ENCODE peak calls at places on chromosomes 13 and 19, in six cellular contexts. One of them, this sample, is unnamed.

GRCh38 chr19:16076154-16076957 is at the start of gene TPM4:
- DNase-seq in lung microvascular endothelial cell: peak
- DNase-seq in AML-193: peak
- DNase-seq in GM12865: peak
- DNase-seq in HCT116: peak
- DNase-seq in NCI-H510A treated with DMSO at 0.1 percent for 48 hours: peak
- DNase-seq in this sample: peak

GRCh38 chr13:42049454-42049780 is 969 bp downstream of the DGKH start:
- DNase-seq in lung microvascular endothelial cell: no peak
- DNase-seq in AML-193: no peak
- DNase-seq in GM12865: no peak
- DNase-seq in HCT116: no peak
- DNase-seq in NCI-H510A treated with DMSO at 0.1 percent for 48 hours: no peak
- DNase-seq in this sample: peak

GRCh38 chr13:108346376-108346775 is 76.9 kb downstream of the TNFSF13B start:
- DNase-seq in lung microvascular endothelial cell: no peak
- DNase-seq in AML-193: no peak
- DNase-seq in GM12865: no peak
- DNase-seq in HCT116: no peak
- DNase-seq in NCI-H510A treated with DMSO at 0.1 percent for 48 hours: peak
- DNase-seq in this sample: peak

GRCh38 chr19:11657307-11657706 is 60.0 kb downstream of the ZNF627 start:
- DNase-seq in lung microvascular endothelial cell: no peak
- DNase-seq in AML-193: no peak
- DNase-seq in GM12865: no peak
- DNase-seq in HCT116: no peak
- DNase-seq in NCI-H510A treated with DMSO at 0.1 percent for 48 hours: no peak
- DNase-seq in this sample: peak

GRCh38 chr19:22335716-22336115 is 49.5 kb downstream of the ZNF729 start:
- DNase-seq in lung microvascular endothelial cell: no peak
- DNase-seq in AML-193: no peak
- DNase-seq in GM12865: no peak
- DNase-seq in HCT116: no peak
- DNase-seq in NCI-H510A treated with DMSO at 0.1 percent for 48 hours: no peak
- DNase-seq in this sample: no peak

GRCh38 chr13:23715092-23715761 is 145.0 kb downstream of the TNFRSF19 start:
- DNase-seq in lung microvascular endothelial cell: no peak
- DNase-seq in AML-193: no peak
- DNase-seq in GM12865: no peak
- DNase-seq in HCT116: no peak
- DNase-seq in NCI-H510A treated with DMSO at 0.1 percent for 48 hours: no peak
- DNase-seq in this sample: peak

GRCh38 chr19:32166238-32166637 is 179.2 kb upstream of the ZNF507 start:
- DNase-seq in lung microvascular endothelial cell: no peak
- DNase-seq in AML-193: no peak
- DNase-seq in GM12865: no peak
- DNase-seq in HCT116: no peak
- DNase-seq in NCI-H510A treated with DMSO at 0.1 percent for 48 hours: no peak
- DNase-seq in this sample: no peak

GRCh38 chr19:8663920-8664670 is 33.7 kb downstream of the NFILZ start:
- DNase-seq in lung microvascular endothelial cell: no peak
- DNase-seq in AML-193: no peak
- DNase-seq in GM12865: peak
- DNase-seq in HCT116: no peak
- DNase-seq in NCI-H510A treated with DMSO at 0.1 percent for 48 hours: no peak
- DNase-seq in this sample: no peak

GRCh38 chr19:19459707-19460251 is 54.3 kb downstream of the GATAD2A start:
- DNase-seq in lung microvascular endothelial cell: peak
- DNase-seq in AML-193: peak
- DNase-seq in GM12865: peak
- DNase-seq in HCT116: no peak
- DNase-seq in NCI-H510A treated with DMSO at 0.1 percent for 48 hours: no peak
- DNase-seq in this sample: peak

GRCh38 chr19:3506384-3507340 is 551 bp downstream of the FZR1 start:
- DNase-seq in lung microvascular endothelial cell: peak
- DNase-seq in AML-193: no peak
- DNase-seq in GM12865: peak
- DNase-seq in HCT116: no peak
- DNase-seq in NCI-H510A treated with DMSO at 0.1 percent for 48 hours: no peak
- DNase-seq in this sample: no peak

GRCh38 chr13:103066079-103066880 is at the start of gene SLC10A2:
- DNase-seq in lung microvascular endothelial cell: no peak
- DNase-seq in AML-193: no peak
- DNase-seq in GM12865: no peak
- DNase-seq in HCT116: no peak
- DNase-seq in NCI-H510A treated with DMSO at 0.1 percent for 48 hours: no peak
- DNase-seq in this sample: no peak

GRCh38 chr19:40601061-40601973 is at the start of gene LTBP4:
- DNase-seq in lung microvascular endothelial cell: peak
- DNase-seq in AML-193: no peak
- DNase-seq in GM12865: no peak
- DNase-seq in HCT116: no peak
- DNase-seq in NCI-H510A treated with DMSO at 0.1 percent for 48 hours: no peak
- DNase-seq in this sample: no peak

GRCh38 chr13:96020941-96021340 is 32.3 kb downstream of the UGGT2 start:
- DNase-seq in lung microvascular endothelial cell: no peak
- DNase-seq in AML-193: no peak
- DNase-seq in GM12865: no peak
- DNase-seq in HCT116: no peak
- DNase-seq in NCI-H510A treated with DMSO at 0.1 percent for 48 hours: no peak
- DNase-seq in this sample: no peak

GRCh38 chr19:14517446-14517839 is 754 bp downstream of the DNAJB1 start:
- DNase-seq in lung microvascular endothelial cell: peak
- DNase-seq in AML-193: no peak
- DNase-seq in GM12865: no peak
- DNase-seq in HCT116: no peak
- DNase-seq in NCI-H510A treated with DMSO at 0.1 percent for 48 hours: no peak
- DNase-seq in this sample: no peak

This sample was measured in SHP77.